ENCODE peak calls at places on chromosome 11, in ten cellular contexts. One of them, this sample, is unnamed.

GRCh38 chr11:27217948-27218410 is 145.0 kb downstream of the CCDC34 start:
- DNase-seq in right cardiac atrium: peak; percentile 32
- DNase-seq in stimulated activated naive CD4-positive, alpha-beta T cell: no peak
- DNase-seq in GM04504: peak; percentile 79
- DNase-seq in uterus: no peak
- DNase-seq in Right ventricle myocardium superior: no peak
- DNase-seq in endothelial cell: no peak
- DNase-seq in NCI-H187: no peak
- DNase-seq in nucleus accumbens: no peak
- DNase-seq in adrenal gland: peak; percentile 72
- DNase-seq in this sample: no peak

GRCh38 chr11:130726234-130726559 is 190.1 kb downstream of the SNX19 start:
- DNase-seq in NCI-H187: no peak
- DNase-seq in adrenal gland: no peak
- DNase-seq in nucleus accumbens: no peak
- DNase-seq in uterus: peak; percentile 39
- DNase-seq in stimulated activated naive CD4-positive, alpha-beta T cell: no peak
- DNase-seq in endothelial cell: no peak
- DNase-seq in right cardiac atrium: peak; percentile 79
- DNase-seq in GM04504: no peak
- DNase-seq in Right ventricle myocardium superior: peak; percentile 62
- DNase-seq in this sample: no peak

GRCh38 chr11:125591659-125592304 is 870 bp upstream of the STT3A start:
- DNase-seq in right cardiac atrium: peak; percentile 65
- DNase-seq in stimulated activated naive CD4-positive, alpha-beta T cell: no peak
- DNase-seq in NCI-H187: no peak
- DNase-seq in nucleus accumbens: peak; percentile 55
- DNase-seq in uterus: peak; percentile 43
- DNase-seq in GM04504: peak; percentile 13
- DNase-seq in endothelial cell: peak; percentile 45
- DNase-seq in Right ventricle myocardium superior: peak; percentile 52
- DNase-seq in adrenal gland: peak; percentile 51
- DNase-seq in this sample: no peak

GRCh38 chr11:117172678-117173421 is 5.7 kb upstream of the SIDT2 start:
- DNase-seq in uterus: no peak
- DNase-seq in endothelial cell: no peak
- DNase-seq in right cardiac atrium: peak; percentile 63
- DNase-seq in GM04504: no peak
- DNase-seq in nucleus accumbens: no peak
- DNase-seq in Right ventricle myocardium superior: no peak
- DNase-seq in adrenal gland: peak; percentile 51
- DNase-seq in NCI-H187: no peak
- DNase-seq in stimulated activated naive CD4-positive, alpha-beta T cell: no peak
- DNase-seq in this sample: no peak

GRCh38 chr11:125348704-125349635 is 147.1 kb downstream of the FEZ1 start:
- DNase-seq in stimulated activated naive CD4-positive, alpha-beta T cell: peak; percentile 32
- DNase-seq in nucleus accumbens: peak; percentile 14
- DNase-seq in endothelial cell: peak; percentile 84
- DNase-seq in adrenal gland: peak; percentile 59
- DNase-seq in Right ventricle myocardium superior: peak; percentile 66
- DNase-seq in right cardiac atrium: peak; percentile 86
- DNase-seq in uterus: peak; percentile 73
- DNase-seq in NCI-H187: no peak
- DNase-seq in GM04504: no peak
- DNase-seq in this sample: peak; percentile 8

GRCh38 chr11:132872223-132872622 is 660.1 kb downstream of the OPCML start:
- DNase-seq in Right ventricle myocardium superior: no peak
- DNase-seq in endothelial cell: no peak
- DNase-seq in adrenal gland: no peak
- DNase-seq in nucleus accumbens: no peak
- DNase-seq in right cardiac atrium: peak; percentile 43
- DNase-seq in NCI-H187: no peak
- DNase-seq in GM04504: no peak
- DNase-seq in uterus: no peak
- DNase-seq in stimulated activated naive CD4-positive, alpha-beta T cell: no peak
- DNase-seq in this sample: no peak

GRCh38 chr11:46332093-46332567 is 15.1 kb upstream of the DGKZ start:
- DNase-seq in adrenal gland: no peak
- DNase-seq in NCI-H187: no peak
- DNase-seq in stimulated activated naive CD4-positive, alpha-beta T cell: no peak
- DNase-seq in nucleus accumbens: no peak
- DNase-seq in uterus: no peak
- DNase-seq in GM04504: no peak
- DNase-seq in Right ventricle myocardium superior: no peak
- DNase-seq in right cardiac atrium: no peak
- DNase-seq in endothelial cell: no peak
- DNase-seq in this sample: no peak

GRCh38 chr11:61361237-61361636 is 445 bp downstream of the CYB561A3 start:
- DNase-seq in Right ventricle myocardium superior: no peak
- DNase-seq in adrenal gland: no peak
- DNase-seq in NCI-H187: no peak
- DNase-seq in nucleus accumbens: no peak
- DNase-seq in right cardiac atrium: no peak
- DNase-seq in GM04504: no peak
- DNase-seq in endothelial cell: no peak
- DNase-seq in stimulated activated naive CD4-positive, alpha-beta T cell: no peak
- DNase-seq in uterus: no peak
- DNase-seq in this sample: no peak

GRCh38 chr11:925496-926301 is at the start of gene AP2A2:
- DNase-seq in right cardiac atrium: peak; percentile 98
- DNase-seq in stimulated activated naive CD4-positive, alpha-beta T cell: peak; percentile 93
- DNase-seq in GM04504: peak; percentile 77
- DNase-seq in adrenal gland: peak; percentile 93
- DNase-seq in uterus: peak; percentile 88
- DNase-seq in NCI-H187: peak; percentile 82
- DNase-seq in endothelial cell: peak; percentile 95
- DNase-seq in Right ventricle myocardium superior: peak; percentile 94
- DNase-seq in nucleus accumbens: peak; percentile 54
- DNase-seq in this sample: peak; percentile 91

GRCh38 chr11:35265755-35266454 is 126.9 kb downstream of the CD44 start:
- DNase-seq in nucleus accumbens: no peak
- DNase-seq in adrenal gland: no peak
- DNase-seq in endothelial cell: no peak
- DNase-seq in Right ventricle myocardium superior: no peak
- DNase-seq in NCI-H187: no peak
- DNase-seq in uterus: no peak
- DNase-seq in right cardiac atrium: no peak
- DNase-seq in stimulated activated naive CD4-positive, alpha-beta T cell: no peak
- DNase-seq in GM04504: no peak
- DNase-seq in this sample: no peak

GRCh38 chr11:44840085-44840478 is 110.6 kb downstream of the TP53I11 start:
- DNase-seq in uterus: no peak
- DNase-seq in adrenal gland: no peak
- DNase-seq in nucleus accumbens: no peak
- DNase-seq in endothelial cell: no peak
- DNase-seq in Right ventricle myocardium superior: no peak
- DNase-seq in GM04504: no peak
- DNase-seq in right cardiac atrium: no peak
- DNase-seq in NCI-H187: no peak
- DNase-seq in stimulated activated naive CD4-positive, alpha-beta T cell: no peak
- DNase-seq in this sample: no peak

GRCh38 chr11:126061707-126062678 is 673 bp downstream of the CDON start:
- DNase-seq in nucleus accumbens: no peak
- DNase-seq in NCI-H187: no peak
- DNase-seq in right cardiac atrium: peak; percentile 76
- DNase-seq in stimulated activated naive CD4-positive, alpha-beta T cell: peak; percentile 64
- DNase-seq in uterus: peak; percentile 64
- DNase-seq in adrenal gland: peak; percentile 31
- DNase-seq in endothelial cell: peak; percentile 53
- DNase-seq in GM04504: no peak
- DNase-seq in Right ventricle myocardium superior: no peak
- DNase-seq in this sample: no peak

This sample was measured in central memory CD4-positive, alpha-beta T cell.